ENCODE peak calls at places on chromosome 11, in ten cellular contexts. T is thoracic aorta; S is stimulated activated CD4-positive, alpha-beta T cell treated with anti-CD3 and anti-CD28 coated beads, Interleukin-2, amount 100 ng/mL, for 48 hours; U is IMR-90; B is AG04450; J is mammary epithelial cell; K is activated CD4-positive, alpha-beta T cell treated with anti-CD3 and anti-CD28 coated beads for 1 hour; P is ELF-1; X is H7; Z is A673. R is an unnamed sample.

GRCh38 chr11:74686792-74687191 is 44.4 kb downstream of the CHRDL2 start:
- DNase-seq in T (no peak), S (no peak), U (peak; percentile 82), B (no peak), J (peak; percentile 53), K (no peak), P (no peak), X (no peak), Z (no peak), R (peak; percentile 30)

GRCh38 chr11:71293961-71294782 is 41.8 kb upstream of the SHANK2 start:
- DNase-seq in T (no peak), S (no peak), U (no peak), B (no peak), J (no peak), K (no peak), P (no peak), X (no peak), Z (no peak), R (no peak)

GRCh38 chr11:129785383-129786111 is 30.1 kb upstream of the TMEM45B start:
- DNase-seq in T (no peak), S (no peak), U (peak; percentile 1), B (no peak), J (peak; percentile 31), K (no peak), P (peak; percentile 10), X (peak; percentile 19), Z (peak; percentile 45), R (no peak)

GRCh38 chr11:2769409-2769778 is 69.6 kb upstream of the KCNQ1OT1 start:
- DNase-seq in T (no peak), S (no peak), U (no peak), B (no peak), J (no peak), K (no peak), P (no peak), X (no peak), Z (no peak), R (peak; percentile 4)

GRCh38 chr11:55793321-55793720 is 2.0 kb upstream of the OR5D14 start:
- DNase-seq in T (no peak), S (no peak), U (no peak), B (no peak), J (no peak), K (no peak), P (no peak), X (no peak), Z (no peak), R (no peak)

GRCh38 chr11:17743026-17743807 is 8.6 kb downstream of the KCNC1 start:
- DNase-seq in T (no peak), S (no peak), U (no peak), B (no peak), J (no peak), K (no peak), P (no peak), X (no peak), Z (no peak), R (no peak)

GRCh38 chr11:132972565-132972964 is 559.7 kb downstream of the OPCML start:
- DNase-seq in T (no peak), S (no peak), U (no peak), B (no peak), J (no peak), K (no peak), P (no peak), X (no peak), Z (no peak), R (peak; percentile 52)

GRCh38 chr11:44785856-44786606 is 59.3 kb downstream of the TSPAN18 start:
- DNase-seq in T (no peak), S (no peak), U (no peak), B (no peak), J (no peak), K (no peak), P (peak; percentile 66), X (peak; percentile 72), Z (peak; percentile 91), R (no peak)

GRCh38 chr11:66388746-66389386 is 17.3 kb upstream of the SLC29A2 start:
- DNase-seq in T (no peak), S (peak; percentile 63), U (peak; percentile 73), B (peak; percentile 33), J (peak; percentile 70), K (peak; percentile 50), P (peak; percentile 77), X (peak; percentile 75), Z (peak; percentile 91), R (peak; percentile 59)

GRCh38 chr11:64864473-64865285 is 13.7 kb downstream of the EHD1 start:
- DNase-seq in T (peak; percentile 69), S (peak; percentile 60), U (peak; percentile 97), B (peak; percentile 93), J (peak; percentile 75), K (no peak), P (peak; percentile 47), X (peak; percentile 78), Z (no peak), R (no peak)

GRCh38 chr11:47175746-47176327 is 842 bp downstream of the ARFGAP2 start:
- DNase-seq in T (no peak), S (no peak), U (no peak), B (no peak), J (peak; percentile 37), K (no peak), P (no peak), X (no peak), Z (no peak), R (no peak)

GRCh38 chr11:70605846-70606245 is 207.5 kb downstream of the CTTN start:
- DNase-seq in T (no peak), S (no peak), U (no peak), B (no peak), J (no peak), K (no peak), P (no peak), X (no peak), Z (no peak), R (no peak)

GRCh38 chr11:75786101-75786736 is 17.6 kb downstream of the DGAT2 start:
- DNase-seq in T (no peak), S (no peak), U (no peak), B (no peak), J (no peak), K (no peak), P (no peak), X (no peak), Z (no peak), R (no peak)

GRCh38 chr11:62402226-62402625 is 16.6 kb upstream of the SCGB1A1 start:
- DNase-seq in T (no peak), S (peak; percentile 38), U (no peak), B (no peak), J (no peak), K (peak; percentile 19), P (no peak), X (no peak), Z (no peak), R (no peak)

GRCh38 chr11:10892250-10892649 is 34.4 kb upstream of the ZBED5 start:
- DNase-seq in T (no peak), S (no peak), U (no peak), B (no peak), J (no peak), K (no peak), P (no peak), X (no peak), Z (no peak), R (no peak)

GRCh38 chr11:11445441-11446185 is 92.6 kb upstream of the CSNK2A3 start:
- DNase-seq in T (no peak), S (no peak), U (no peak), B (no peak), J (no peak), K (no peak), P (no peak), X (no peak), Z (no peak), R (no peak)

GRCh38 chr11:59008942-59009341 is 69.7 kb downstream of the GLYATL1 start:
- DNase-seq in T (no peak), S (no peak), U (no peak), B (no peak), J (no peak), K (no peak), P (no peak), X (no peak), Z (no peak), R (no peak)

GRCh38 chr11:35917676-35918075 is 26.2 kb upstream of the LDLRAD3 start:
- DNase-seq in T (no peak), S (no peak), U (no peak), B (no peak), J (no peak), K (no peak), P (no peak), X (no peak), Z (no peak), R (no peak)

GRCh38 chr11:102611291-102611690 is 13.8 kb downstream of the MMP20 start:
- DNase-seq in T (no peak), S (no peak), U (no peak), B (no peak), J (no peak), K (no peak), P (no peak), X (no peak), Z (no peak), R (no peak)

GRCh38 chr11:111298466-111299110 is at the start of gene POU2AF3:
- DNase-seq in T (no peak), S (no peak), U (no peak), B (no peak), J (no peak), K (no peak), P (no peak), X (peak; percentile 71), Z (no peak), R (peak; percentile 27)

GRCh38 chr11:65357856-65358356 is 3.4 kb downstream of the TIGD3 start:
- DNase-seq in T (no peak), S (no peak), U (no peak), B (no peak), J (no peak), K (no peak), P (no peak), X (no peak), Z (no peak), R (no peak)

GRCh38 chr11:19714387-19715363 is 2.0 kb downstream of the NAV2 start:
- DNase-seq in T (peak; percentile 78), S (no peak), U (peak; percentile 85), B (peak; percentile 51), J (peak; percentile 19), K (no peak), P (peak; percentile 35), X (peak; percentile 70), Z (no peak), R (no peak)